ENCODE peak calls at places on chromosomes 11 and 22, in six cellular contexts. I is PC-3, A is hepatocyte, Z is GM23248, C is GM23338, S is MM.1S. V is an unnamed sample.

GRCh38 chr11:70466154-70466553 is 67.8 kb downstream of the CTTN start:
- DNase-seq in A (no peak), C (no peak), Z (peak; percentile 46), I (peak; percentile 37), S (no peak), V (no peak)

GRCh38 chr22:27800250-27801131 is 1.1 kb downstream of the MN1 start:
- DNase-seq in I (no peak), S (no peak), C (no peak), A (no peak), Z (peak; percentile 80), V (peak; percentile 77)

GRCh38 chr11:71554996-71555395 is 6.8 kb downstream of the KRTAP5-9 start:
- DNase-seq in S (no peak), Z (no peak), A (no peak), C (no peak), I (no peak), V (no peak)

GRCh38 chr22:49224243-49224642 is 603.4 kb downstream of the BRD1 start:
- DNase-seq in A (no peak), S (no peak), I (no peak), C (no peak), Z (no peak), V (no peak)

GRCh38 chr11:59754494-59754858 is 700 bp upstream of the STX3 start:
- DNase-seq in A (peak; percentile 43), C (peak; percentile 17), Z (peak; percentile 46), I (no peak), S (peak; percentile 47), V (peak; percentile 56)

GRCh38 chr11:110097459-110098012 is 4.3 kb downstream of the ZC3H12C start:
- DNase-seq in Z (no peak), C (no peak), A (no peak), I (no peak), S (no peak), V (no peak)

GRCh38 chr11:126914941-126915340 is 85.6 kb downstream of the KIRREL3 start:
- DNase-seq in Z (peak; percentile 60), I (no peak), A (no peak), C (no peak), S (no peak), V (no peak)

GRCh38 chr22:42313804-42314581 is 43.5 kb upstream of the TCF20 start:
- DNase-seq in C (peak; percentile 89), Z (no peak), A (peak; percentile 90), S (peak; percentile 15), I (peak; percentile 77), V (peak; percentile 91)

GRCh38 chr22:26769663-26770062 is 112.3 kb downstream of the MIAT start:
- DNase-seq in C (no peak), A (no peak), S (no peak), I (no peak), Z (peak; percentile 31), V (no peak)

DNA sequence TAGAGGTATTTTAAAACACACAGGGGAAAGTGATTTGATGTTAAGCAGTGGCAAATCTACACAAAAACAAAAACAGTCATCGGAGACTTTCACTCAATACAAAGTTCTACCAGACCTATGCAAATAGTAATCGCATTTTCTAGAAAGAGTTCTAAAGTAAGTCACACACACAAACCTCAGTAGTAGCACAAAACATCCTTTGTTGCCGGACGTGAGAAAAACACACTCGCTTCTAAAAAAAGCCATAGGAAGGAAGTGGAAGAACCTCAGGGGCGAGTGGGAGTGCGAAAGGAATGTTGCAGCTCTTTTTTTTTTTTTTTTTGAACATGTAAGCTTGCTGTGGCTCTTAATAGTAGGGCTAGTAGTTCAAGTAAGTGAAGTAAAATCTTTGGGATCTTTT is 88.9 kb downstream of the MAML2 start:
- DNase-seq in Z (peak; percentile 65), C (peak; percentile 22), S (peak; percentile 79), I (no peak), A (no peak), V (no peak)
- TF ChIP-seq EZH2phosphoT487 in Z (no peak), C (no peak), S (no peak), I (no peak), A (no peak), V (no peak)

GRCh38 chr11:2267306-2267861 is 3.0 kb downstream of the ASCL2 start:
- DNase-seq in I (no peak), S (no peak), Z (no peak), C (no peak), A (no peak), V (no peak)

GRCh38 chr11:2267871-2268825 is 2.2 kb downstream of the ASCL2 start:
- DNase-seq in I (no peak), S (no peak), Z (no peak), C (peak; percentile 15), A (no peak), V (no peak)

GRCh38 chr11:2270322-2271076 is at the start of gene ASCL2:
- DNase-seq in Z (no peak), S (no peak), A (peak; percentile 27), C (peak; percentile 45), I (no peak), V (peak; percentile 40)

GRCh38 chr11:2269601-2270321 is 627 bp downstream of the ASCL2 start:
- DNase-seq in S (no peak), I (peak; percentile 24), A (peak; percentile 84), C (peak; percentile 78), Z (peak; percentile 63), V (peak; percentile 87)

GRCh38 chr11:2268911-2269600 is 1.3 kb downstream of the ASCL2 start:
- DNase-seq in S (no peak), C (peak; percentile 76), Z (peak; percentile 45), A (peak; percentile 79), I (peak; percentile 62), V (peak; percentile 73)
- TF ChIP-seq EZH2 in S (no peak), C (peak; percentile 34), Z (peak; percentile 69), A (no peak), I (no peak), V (peak; percentile 91)

GRCh38 chr22:46338636-46339035 is 3.1 kb downstream of the TRMU start:
- DNase-seq in C (no peak), Z (no peak), I (no peak), S (no peak), A (no peak), V (no peak)
- TF ChIP-seq EZH2phosphoT487 in C (no peak), Z (no peak), I (no peak), S (no peak), A (no peak), V (no peak)

GRCh38 chr11:67023957-67024353 is 1.0 kb downstream of the SYT12 start:
- DNase-seq in Z (no peak), C (no peak), A (no peak), S (no peak), I (no peak), V (no peak)

GRCh38 chr11:67022341-67022933 is 497 bp upstream of the SYT12 start:
- DNase-seq in A (no peak), C (no peak), Z (peak; percentile 57), S (no peak), I (peak; percentile 96), V (no peak)

GRCh38 chr11:67024966-67025365 is 2.0 kb downstream of the SYT12 start:
- DNase-seq in C (no peak), S (no peak), I (peak; percentile 39), A (no peak), Z (peak; percentile 25), V (no peak)

GRCh38 chr11:67024410-67024809 is 1.5 kb downstream of the SYT12 start:
- DNase-seq in I (peak; percentile 66), S (peak; percentile 66), Z (no peak), A (no peak), C (no peak), V (no peak)

GRCh38 chr11:67022961-67023956 is at the start of gene SYT12:
- DNase-seq in S (no peak), C (peak; percentile 69), Z (peak; percentile 61), I (peak; percentile 37), A (peak; percentile 28), V (peak; percentile 65)
- TF ChIP-seq EZH2 in S (no peak), C (peak; percentile 87), Z (no peak), I (no peak), A (no peak), V (peak; percentile 85)

DNA sequence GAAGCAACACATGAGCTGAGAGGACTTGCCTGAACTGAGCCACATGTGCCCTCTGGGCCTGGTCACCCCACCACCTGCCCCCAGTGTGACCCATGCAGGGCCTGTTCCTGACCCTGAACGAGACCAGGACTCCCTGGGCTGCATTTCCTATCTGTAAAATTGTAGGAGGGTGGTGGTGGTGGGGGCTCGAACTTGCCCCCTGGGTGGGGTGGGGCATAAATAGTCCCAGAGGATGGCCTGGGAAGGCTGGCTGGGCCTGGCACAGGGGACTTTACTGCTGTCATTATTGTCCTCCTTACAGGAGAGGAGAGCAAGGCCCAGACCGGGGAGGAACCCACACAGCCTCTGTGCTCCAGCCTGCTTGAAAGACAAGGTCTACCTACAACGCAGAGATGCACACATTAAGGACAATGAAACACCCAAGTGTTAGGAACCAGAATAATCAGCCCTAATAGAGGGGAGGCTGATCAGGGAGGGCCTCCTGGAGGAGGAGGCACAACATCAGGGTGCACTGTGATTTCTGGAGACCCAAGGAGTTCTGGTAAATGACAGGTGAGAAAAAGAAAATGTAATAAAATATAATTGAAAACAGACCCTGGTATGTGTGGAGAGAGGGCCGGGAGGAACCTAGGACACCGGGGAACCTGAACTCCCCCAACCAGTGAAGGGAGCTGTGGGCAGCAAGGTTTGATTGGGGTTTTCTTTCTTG is 2.8 kb upstream of the AIFM3 start:
- DNase-seq in A (no peak), Z (no peak), C (no peak), I (no peak), S (no peak), V (no peak)
- TF ChIP-seq EZH2phosphoT487 in A (no peak), Z (peak; percentile 51), C (no peak), I (no peak), S (no peak), V (no peak)

GRCh38 chr11:124846058-124846719 is 19.0 kb upstream of the ROBO3 start:
- DNase-seq in C (no peak), A (no peak), Z (no peak), I (no peak), S (no peak), V (peak; percentile 82)

GRCh38 chr11:124841765-124842700 is 23.2 kb upstream of the ROBO3 start:
- DNase-seq in I (no peak), C (no peak), S (no peak), Z (no peak), A (no peak), V (peak; percentile 45)

GRCh38 chr11:124841186-124841585 is 24.0 kb upstream of the ROBO3 start:
- DNase-seq in I (peak; percentile 64), C (no peak), S (no peak), A (no peak), Z (peak; percentile 38), V (no peak)

GRCh38 chr11:124843616-124843910 is 21.7 kb upstream of the ROBO3 start:
- DNase-seq in S (no peak), A (no peak), Z (no peak), C (no peak), I (no peak), V (peak; percentile 33)

GRCh38 chr11:124844664-124845079 is 20.6 kb upstream of the ROBO3 start:
- DNase-seq in Z (no peak), C (peak; percentile 17), I (no peak), A (no peak), S (no peak), V (peak; percentile 11)
- TF ChIP-seq EZH2 in Z (peak; percentile 30), C (peak; percentile 48), I (no peak), A (no peak), S (no peak), V (no peak)

V was measured in neural progenitor cell.